ENCODE peak calls at places on chromosomes 7 and 10, in five cellular contexts. L, B, W, D and O are unnamed samples.

GRCh38 chr10:90125966-90126600 is 424.7 kb downstream of the KIF20B start:
- DNase-seq in L (no peak), B (no peak), W (no peak), D (no peak), O (no peak)

GRCh38 chr10:105761861-105762260 is 1120.8 kb downstream of the SORCS3 start:
- DNase-seq in L (no peak), B (no peak), W (no peak), D (no peak), O (no peak)

GRCh38 chr10:34297551-34298370 is 517.3 kb downstream of the PARD3 start:
- DNase-seq in L (no peak), B (no peak), W (no peak), D (peak; percentile 57), O (no peak)

GRCh38 chr10:89793649-89794254 is 92.4 kb downstream of the KIF20B start:
- DNase-seq in L (peak; percentile 65), B (peak; percentile 21), W (peak; percentile 42), D (peak; percentile 74), O (peak; percentile 77)

GRCh38 chr7:80827238-80827633 is 91.6 kb downstream of the SEMA3C start:
- DNase-seq in L (no peak), B (no peak), W (no peak), D (peak; percentile 19), O (no peak)

GRCh38 chr7:24504040-24504439 is 69.2 kb upstream of the PALS2 start:
- DNase-seq in L (no peak), B (no peak), W (no peak), D (no peak), O (no peak)

GRCh38 chr7:17374654-17375053 is 76.2 kb downstream of the AHR start:
- DNase-seq in L (no peak), B (no peak), W (no peak), D (no peak), O (no peak)

GRCh38 chr7:158834799-158835784 is 5.8 kb upstream of the ESYT2 start:
- DNase-seq in L (no peak), B (no peak), W (no peak), D (no peak), O (no peak)

GRCh38 chr7:1087462-1087809 is 477 bp upstream of the GPER1 start:
- DNase-seq in L (no peak), B (no peak), W (no peak), D (peak; percentile 44), O (peak; percentile 52)

GRCh38 chr7:47314728-47315601 is 266.9 kb downstream of the TNS3 start:
- DNase-seq in L (no peak), B (no peak), W (no peak), D (peak; percentile 88), O (peak; percentile 96)

GRCh38 chr7:91425149-91425548 is 160.9 kb downstream of the FZD1 start:
- DNase-seq in L (no peak), B (no peak), W (no peak), D (no peak), O (no peak)

GRCh38 chr7:17130281-17131059 is 168.0 kb upstream of the AHR start:
- DNase-seq in L (peak; percentile 24), B (no peak), W (no peak), D (peak; percentile 90), O (peak; percentile 83)

GRCh38 chr10:69734797-69735468 is 66.8 kb upstream of the COL13A1 start:
- DNase-seq in L (no peak), B (no peak), W (no peak), D (no peak), O (no peak)

GRCh38 chr7:82434275-82435022 is 9.1 kb downstream of the CACNA2D1 start:
- DNase-seq in L (no peak), B (no peak), W (no peak), D (no peak), O (no peak)

GRCh38 chr7:15495170-15495569 is 66.6 kb downstream of the AGMO start:
- DNase-seq in L (no peak), B (no peak), W (no peak), D (no peak), O (no peak)

GRCh38 chr7:123945938-123946337 is 20.9 kb downstream of the SPAM1 start:
- DNase-seq in L (no peak), B (no peak), W (no peak), D (no peak), O (no peak)

GRCh38 chr10:44715081-44715480 is 196.1 kb upstream of the TMEM72 start:
- DNase-seq in L (no peak), B (no peak), W (no peak), D (peak; percentile 76), O (no peak)

GRCh38 chr7:159158888-159159405 is 14.3 kb upstream of the VIPR2 start:
- DNase-seq in L (no peak), B (no peak), W (no peak), D (no peak), O (no peak)

GRCh38 chr7:27873981-27874957 is 134.3 kb downstream of the TAX1BP1 start:
- DNase-seq in L (no peak), B (no peak), W (no peak), D (peak; percentile 19), O (peak; percentile 42)

GRCh38 chr7:33050425-33051318 is 11.9 kb downstream of the NT5C3A start:
- DNase-seq in L (no peak), B (no peak), W (no peak), D (peak; percentile 59), O (peak; percentile 65)

GRCh38 chr7:138662066-138663061 is 38.8 kb downstream of the SVOPL start:
- DNase-seq in L (no peak), B (no peak), W (no peak), D (no peak), O (no peak)

GRCh38 chr7:29647020-29647654 is 83.5 kb downstream of the PRR15 start:
- DNase-seq in L (no peak), B (no peak), W (no peak), D (no peak), O (peak; percentile 58)

GRCh38 chr7:155456772-155457543 is 971 bp upstream of the EN2 start:
- DNase-seq in L (no peak), B (no peak), W (peak; percentile 86), D (peak; percentile 31), O (peak; percentile 39)

GRCh38 chr7:158377800-158378623 is 209.6 kb downstream of the PTPRN2 start:
- DNase-seq in L (no peak), B (no peak), W (no peak), D (no peak), O (no peak)

GRCh38 chr10:104580774-104581675 is 60.1 kb upstream of the SORCS3 start:
- DNase-seq in L (peak; percentile 72), B (peak; percentile 36), W (peak; percentile 80), D (peak; percentile 51), O (no peak)

GRCh38 chr7:155921804-155922506 is 109.7 kb upstream of the SHH start:
- DNase-seq in L (no peak), B (no peak), W (peak; percentile 57), D (no peak), O (no peak)

GRCh38 chr7:108947521-108947920 is 377.8 kb downstream of the DNAJB9 start:
- DNase-seq in L (no peak), B (no peak), W (no peak), D (no peak), O (no peak)

GRCh38 chr10:103740683-103741082 is 114.7 kb downstream of the SH3PXD2A start:
- DNase-seq in L (no peak), B (no peak), W (no peak), D (no peak), O (no peak)

GRCh38 chr10:60139798-60140566 is 233.6 kb upstream of the CCDC6 start:
- DNase-seq in L (peak; percentile 33), B (no peak), W (peak; percentile 34), D (peak; percentile 72), O (peak; percentile 90)
- H3K14ac ChIP-seq in L (no peak overlapping the region), B (no peak overlapping the region), W (peak overlapping the region; percentile 52), D (no peak overlapping the region), O (no peak overlapping the region)

GRCh38 chr7:11831727-11832495 is at the start of gene THSD7A:
- DNase-seq in L (peak; percentile 63), B (peak; percentile 10), W (peak; percentile 66), D (peak; percentile 13), O (peak; percentile 64)
- H2AFZ ChIP-seq in L (peak within 1 kb of the TSS; percentile 98), B (peak within 1 kb of the TSS; percentile 86), W (no peak within 1 kb of the TSS), D (peak within 1 kb of the TSS; percentile 87), O (peak within 1 kb of the TSS; percentile 66)

DNA sequence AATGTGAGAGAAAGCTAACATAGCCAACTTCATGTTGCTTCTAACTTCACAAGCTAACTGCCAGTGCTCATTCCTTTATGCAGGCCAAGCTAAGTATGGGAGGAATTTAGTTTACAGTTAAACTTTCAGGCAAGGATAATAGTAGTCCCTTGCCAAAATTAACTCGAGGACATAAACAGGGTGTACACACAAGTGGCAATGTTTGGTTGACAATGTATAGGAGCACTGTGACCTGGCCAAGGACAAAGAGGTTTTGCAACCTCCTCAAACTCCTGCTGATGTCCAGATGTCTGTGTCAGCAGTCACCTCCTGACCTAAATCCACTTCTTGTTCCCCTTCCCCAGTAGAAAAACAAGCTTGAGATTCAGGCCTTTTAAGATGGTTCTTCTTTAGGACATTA is 494.6 kb upstream of the KLF6 start:
- DNase-seq in L (no peak), B (no peak), W (no peak), D (peak; percentile 46), O (peak; percentile 38)
- H3K9ac ChIP-seq in L (no peak overlapping the region), B (no peak overlapping the region), W (no peak overlapping the region), D (no peak overlapping the region), O (peak overlapping the region; percentile 37)

GRCh38 chr10:50614444-50615137 is 9.2 kb downstream of the SGMS1 start:
- DNase-seq in L (no peak), B (no peak), W (peak; percentile 72), D (no peak), O (no peak)
- H3K14ac ChIP-seq in L (no peak overlapping the region), B (no peak overlapping the region), W (no peak overlapping the region), D (no peak overlapping the region), O (no peak overlapping the region)

GRCh38 chr10:35822316-35822715 is 180.2 kb upstream of the FZD8 start:
- DNase-seq in L (no peak), B (peak; percentile 31), W (peak; percentile 84), D (peak; percentile 54), O (peak; percentile 76)
- H2AFZ ChIP-seq in L (no peak overlapping the region), B (peak overlapping the region; percentile 4), W (no peak overlapping the region), D (peak overlapping the region; percentile 33), O (no peak overlapping the region)